ENCODE peak calls at places on chromosomes 13 and 19, in ten cellular contexts. J is IMR-90, Z is activated B cell treated with CpG ODN at 0.5 μM for 24 hours, V is Calu3, W is brain microvascular endothelial cell, Y is heart left ventricle, X is choroid plexus epithelial cell, L is cardiac muscle cell, B is glutamatergic neuron, S is kidney epithelial cell. M is an unnamed sample.

GRCh38 chr19:7806876-7807275 is 23.1 kb upstream of the EVI5L start:
- DNase-seq in Y (no peak), B (no peak), Z (no peak), S (no peak), L (no peak), X (no peak), V (no peak), W (no peak), J (no peak), M (no peak)

GRCh38 chr19:19267305-19267704 is 5.8 kb downstream of the TM6SF2 start:
- DNase-seq in B (no peak), Y (no peak), Z (no peak), X (no peak), J (no peak), L (no peak), S (no peak), V (no peak), W (no peak), M (no peak)

GRCh38 chr19:50803633-50804419 is 13.6 kb downstream of the ACP4 start:
- DNase-seq in Z (no peak), J (no peak), B (peak), S (no peak), V (no peak), W (no peak), Y (no peak), X (peak), L (peak), M (no peak)

GRCh38 chr13:62702502-62702901 is 1286.9 kb upstream of the PCDH20 start:
- DNase-seq in X (no peak), W (no peak), B (no peak), Y (no peak), Z (no peak), V (no peak), J (no peak), L (no peak), S (no peak), M (no peak)

GRCh38 chr19:45601524-45602522 is at the start of gene GPR4:
- DNase-seq in S (no peak), J (no peak), Y (peak), W (no peak), X (no peak), L (peak), Z (no peak), B (peak), V (peak), M (peak)

GRCh38 chr19:19538077-19538764 is at the start of gene CILP2:
- DNase-seq in B (peak), W (no peak), X (no peak), L (peak), S (no peak), Z (peak), J (no peak), Y (no peak), V (peak), M (peak)

GRCh38 chr13:108433976-108434375 is 164.5 kb downstream of the TNFSF13B start:
- DNase-seq in W (no peak), Y (no peak), L (no peak), S (no peak), V (no peak), X (no peak), J (no peak), Z (no peak), B (no peak), M (no peak)

GRCh38 chr19:926595-927043 is 784 bp downstream of the ARID3A start:
- DNase-seq in L (peak), B (no peak), Y (peak), S (no peak), W (peak), J (no peak), X (peak), V (no peak), Z (peak), M (peak)

GRCh38 chr19:3768015-3768747 is 3.8 kb downstream of the RAX2 start:
- DNase-seq in J (no peak), X (no peak), V (no peak), S (no peak), Y (no peak), L (no peak), B (no peak), Z (no peak), W (no peak), M (no peak)

GRCh38 chr19:47609885-47610545 is 1.1 kb downstream of the BICRA start:
- DNase-seq in Y (peak), W (no peak), B (peak), X (peak), L (peak), J (peak), Z (peak), V (peak), S (no peak), M (peak)

GRCh38 chr13:111270765-111271164 is 49.7 kb upstream of the TEX29 start:
- DNase-seq in J (peak), Z (no peak), S (no peak), W (peak), V (no peak), B (no peak), L (no peak), Y (no peak), X (peak), M (no peak)

GRCh38 chr19:18594824-18595373 is 6.3 kb downstream of the REX1BD start:
- DNase-seq in Z (no peak), S (no peak), B (no peak), J (no peak), W (no peak), V (no peak), L (no peak), Y (no peak), X (no peak), M (peak)

GRCh38 chr13:79541426-79542049 is 60.6 kb downstream of the NDFIP2 start:
- DNase-seq in V (peak), L (peak), X (peak), Y (no peak), W (peak), B (no peak), Z (no peak), J (peak), S (no peak), M (peak)

GRCh38 chr13:106104281-106104901 is 431.1 kb downstream of the EFNB2 start:
- DNase-seq in X (peak), B (no peak), S (peak), W (peak), L (peak), Y (no peak), V (peak), J (peak), Z (no peak), M (no peak)

GRCh38 chr19:48868196-48868886 is at the start of gene PLEKHA4:
- DNase-seq in L (peak), V (peak), B (peak), Y (peak), J (peak), Z (no peak), S (no peak), W (no peak), X (peak), M (no peak)

GRCh38 chr13:94917814-94918213 is 205.5 kb upstream of the SOX21 start:
- DNase-seq in X (peak), Y (no peak), W (peak), Z (no peak), S (no peak), B (no peak), V (no peak), J (no peak), L (peak), M (no peak)

GRCh38 chr13:35963982-35964665 is 167.1 kb downstream of the DCLK1 start:
- DNase-seq in Y (no peak), V (no peak), Z (no peak), L (no peak), S (no peak), W (no peak), X (no peak), B (no peak), J (no peak), M (no peak)

GRCh38 chr19:12603714-12604113 is 6.9 kb downstream of the ZNF490 start:
- DNase-seq in Y (no peak), S (no peak), Z (no peak), X (peak), W (no peak), V (no peak), L (peak), J (peak), B (no peak), M (peak)

GRCh38 chr19:6887326-6887725 is at the start of gene ADGRE1:
- DNase-seq in B (no peak), V (no peak), Z (no peak), W (no peak), L (no peak), S (no peak), X (no peak), Y (no peak), J (no peak), M (no peak)

GRCh38 chr13:41361501-41361900 is 50.4 kb downstream of the NAA16 start:
- DNase-seq in V (no peak), B (no peak), J (peak), S (no peak), X (peak), W (peak), Z (no peak), Y (no peak), L (no peak), M (no peak)

GRCh38 chr13:109110159-109110558 is 480.7 kb downstream of the MYO16 start:
- DNase-seq in V (no peak), J (no peak), W (no peak), B (no peak), Y (no peak), Z (no peak), S (no peak), X (no peak), L (no peak), M (no peak)

GRCh38 chr19:34512254-34512796 is 30.8 kb downstream of the WTIP start:
- DNase-seq in Z (no peak), W (no peak), J (no peak), B (no peak), S (no peak), X (no peak), V (no peak), Y (no peak), L (no peak), M (no peak)

GRCh38 chr19:49850487-49851342 is at the start of gene PTOV1:
- DNase-seq in V (peak), L (peak), Z (peak), Y (peak), J (peak), W (peak), X (peak), B (peak), S (peak), M (peak)

GRCh38 chr19:35176183-35176570 is 21.6 kb downstream of the FXYD5 start:
- DNase-seq in X (no peak), J (no peak), W (no peak), Y (no peak), V (no peak), L (no peak), S (no peak), Z (no peak), B (no peak), M (no peak)

GRCh38 chr13:39381456-39381855 is 221.5 kb downstream of the LHFPL6 start:
- DNase-seq in V (no peak), S (no peak), J (no peak), Z (no peak), B (no peak), X (no peak), Y (no peak), W (no peak), L (no peak), M (no peak)

GRCh38 chr13:38783992-38784875 is 97.4 kb downstream of the FREM2 start:
- DNase-seq in Z (no peak), J (no peak), V (peak), W (no peak), Y (peak), B (no peak), L (no peak), X (no peak), S (peak), M (no peak)

GRCh38 chr13:114119196-114119595 is 13.2 kb downstream of the RASA3 start:
- DNase-seq in X (peak), S (peak), W (peak), Z (no peak), Y (no peak), B (peak), L (peak), J (peak), V (no peak), M (no peak)

GRCh38 chr19:49391581-49392399 is 3.7 kb downstream of the KASH5 start:
- DNase-seq in J (peak), Z (peak), B (peak), V (peak), L (peak), W (peak), X (peak), Y (peak), S (peak), M (peak)

GRCh38 chr19:46487802-46488445 is 7.7 kb downstream of the PNMA8B start:
- DNase-seq in S (no peak), Y (peak), B (peak), W (peak), V (peak), X (peak), Z (peak), J (peak), L (peak), M (peak)

GRCh38 chr13:102286326-102286725 is 115.5 kb downstream of the FGF14 start:
- DNase-seq in L (peak), V (no peak), B (no peak), W (peak), Z (no peak), Y (no peak), S (peak), J (peak), X (peak), M (no peak)

GRCh38 chr19:33093420-33094210 is 12.6 kb downstream of the GPATCH1 start:
- DNase-seq in J (no peak), Y (no peak), V (no peak), X (no peak), S (no peak), L (no peak), B (no peak), W (no peak), Z (no peak), M (no peak)

GRCh38 chr13:84265365-84265764 is 383.1 kb upstream of the SLITRK1 start:
- DNase-seq in X (no peak), W (no peak), S (no peak), J (no peak), L (no peak), Y (no peak), Z (no peak), B (no peak), V (no peak), M (no peak)

GRCh38 chr19:1754651-1755466 is 1.6 kb downstream of the ONECUT3 start:
- DNase-seq in L (no peak), V (peak), Y (no peak), W (no peak), S (no peak), J (no peak), Z (no peak), X (no peak), B (no peak), M (no peak)

GRCh38 chr19:992670-993055 is 7.6 kb upstream of the GRIN3B start:
- DNase-seq in L (no peak), S (no peak), B (no peak), J (no peak), V (no peak), W (no peak), X (no peak), Z (no peak), Y (no peak), M (no peak)

GRCh38 chr19:5664515-5664914 is 15.8 kb downstream of the MICOS13 start:
- DNase-seq in V (no peak), B (no peak), Y (no peak), L (no peak), W (no peak), S (no peak), J (no peak), X (no peak), Z (no peak), M (no peak)

GRCh38 chr19:43395561-43395960 is 19.1 kb upstream of the TEX101 start:
- DNase-seq in W (no peak), X (no peak), Z (no peak), S (no peak), J (no peak), Y (no peak), B (no peak), L (no peak), V (no peak), M (no peak)

GRCh38 chr19:14139944-14140343 is 3.6 kb upstream of the ASF1B start:
- DNase-seq in J (no peak), L (peak), Z (no peak), W (no peak), Y (no peak), X (no peak), S (no peak), V (no peak), B (no peak), M (no peak)

DNA sequence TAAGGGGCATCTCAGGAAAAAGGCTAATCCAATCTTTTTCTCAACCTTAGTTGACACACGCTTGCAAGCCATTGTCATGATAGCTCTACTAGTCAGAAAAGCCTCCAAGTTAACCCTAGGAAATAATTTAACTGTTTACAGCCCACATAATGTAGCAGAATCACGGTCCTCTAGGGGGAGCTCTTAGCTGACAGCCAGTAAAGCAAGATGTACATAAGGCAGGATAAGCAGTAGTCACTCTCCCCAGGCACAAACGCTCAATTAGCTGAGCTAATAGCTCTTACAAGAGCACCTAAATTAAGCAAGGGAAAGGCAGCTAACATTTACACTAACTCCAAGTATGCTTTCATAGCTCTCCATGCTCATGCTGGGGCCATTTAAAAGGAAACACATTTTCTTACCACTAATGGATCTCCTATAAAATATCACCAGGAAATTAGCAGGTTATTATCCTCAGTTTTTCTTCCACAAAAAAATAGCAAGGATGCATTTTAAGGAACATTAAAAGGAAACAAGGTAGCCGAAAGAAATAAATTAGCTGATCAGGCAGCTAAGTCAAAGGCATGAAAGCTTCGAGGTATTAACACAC is 33.7 kb upstream of the ZSCAN5A start:
- DNase-seq in X (peak), S (no peak), Y (no peak), Z (no peak), B (no peak), L (peak), V (peak), W (peak), J (no peak), M (no peak)
- TF ChIP-seq CTCF in X (peak), S (no peak), Y (peak), Z (no peak), B (no peak), L (peak), V (no peak), W (peak), J (peak), M (peak)

DNA sequence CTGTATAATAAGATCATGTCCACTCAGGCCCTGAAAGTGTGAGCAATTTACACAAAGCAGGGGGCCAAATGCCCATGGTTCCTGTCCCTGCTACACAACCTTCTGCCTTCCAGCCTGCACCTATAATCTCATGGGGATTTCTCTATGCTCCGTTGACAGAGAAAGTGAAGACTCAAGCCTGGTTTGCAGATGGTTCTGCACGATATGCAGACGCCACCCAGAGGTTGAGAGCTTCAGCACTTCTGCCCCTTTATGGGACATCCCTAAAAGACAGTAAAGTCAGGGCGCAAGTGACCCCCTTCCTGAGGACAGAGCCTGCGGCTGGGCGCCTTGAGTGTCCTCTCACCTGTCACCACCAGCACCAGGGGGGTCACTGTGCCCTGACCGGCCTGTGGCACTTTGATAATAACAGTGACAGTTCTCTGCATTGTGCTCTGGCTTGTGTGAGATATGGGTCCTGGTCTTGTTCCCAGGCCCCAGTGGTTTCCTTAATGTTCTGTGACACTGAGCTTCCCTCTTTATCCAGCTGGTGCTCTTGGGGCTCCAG is 15.1 kb downstream of the LILRA5 start:
- DNase-seq in S (no peak), B (no peak), L (no peak), Y (no peak), W (no peak), J (no peak), X (peak), Z (no peak), V (peak), M (no peak)
- TF ChIP-seq CTCF in S (no peak), B (no peak), L (no peak), Y (no peak), W (peak), J (no peak), X (peak), Z (no peak), V (no peak), M (peak)

DNA sequence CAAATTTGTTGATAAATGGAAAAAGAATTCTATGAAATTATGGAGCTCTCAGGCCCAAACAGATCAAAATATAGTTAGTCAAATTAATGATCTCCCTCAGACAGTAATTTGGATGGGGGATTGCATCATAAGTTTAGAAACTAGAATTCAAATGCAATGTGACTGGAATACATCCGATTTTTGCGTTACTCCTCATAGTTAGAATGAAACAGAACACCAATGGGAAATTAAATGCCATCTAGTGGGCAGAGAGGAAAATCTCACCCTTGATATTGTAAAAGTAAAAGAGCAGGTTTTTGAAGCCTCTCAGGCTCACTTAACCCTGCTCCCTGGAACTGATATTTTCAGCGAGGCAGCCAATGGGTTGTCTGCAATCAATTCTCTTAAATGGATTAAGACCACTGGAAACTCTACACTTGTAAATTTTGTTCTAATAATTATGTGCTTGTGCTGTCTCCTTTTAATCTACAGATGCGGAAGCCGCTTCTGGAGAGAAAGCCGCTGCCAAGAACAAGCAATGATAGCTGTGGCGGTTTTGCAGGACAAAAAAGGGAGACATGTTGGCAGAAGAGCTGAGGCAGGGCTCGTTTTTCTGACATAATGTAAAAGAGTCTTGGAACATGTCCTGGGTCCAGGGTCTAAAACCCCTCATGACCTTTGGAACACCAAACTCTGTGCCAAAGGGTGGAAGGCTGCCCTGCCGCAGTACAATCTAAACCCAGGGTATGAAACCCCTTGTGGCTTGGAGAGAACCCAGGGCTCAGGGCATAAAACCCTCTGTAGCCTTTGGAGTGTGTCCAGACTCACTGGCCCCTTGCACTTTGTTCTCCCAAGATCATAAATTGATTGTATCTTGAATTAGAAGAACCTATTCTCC is 12.9 kb downstream of the ZNF417 start:
- DNase-seq in J (peak), L (peak), B (no peak), Z (no peak), W (no peak), V (no peak), Y (no peak), X (peak), S (no peak), M (no peak)
- TF ChIP-seq CTCF in J (peak), L (peak), B (peak), Z (no peak), W (peak), V (no peak), Y (peak), X (peak), S (peak), M (peak)

GRCh38 chr13:70104481-70104880 is 3.1 kb upstream of the ATXN8OS start:
- DNase-seq in V (no peak), L (no peak), S (no peak), W (no peak), Y (no peak), B (no peak), J (no peak), Z (no peak), X (no peak), M (no peak)

GRCh38 chr13:70098669-70099068 is 9.0 kb upstream of the ATXN8OS start:
- DNase-seq in V (no peak), W (no peak), J (no peak), S (no peak), B (no peak), L (no peak), Y (no peak), X (peak), Z (no peak), M (no peak)
- TF ChIP-seq CTCF in V (no peak), W (peak), J (no peak), S (peak), B (peak), L (no peak), Y (peak), X (peak), Z (no peak), M (no peak)

DNA sequence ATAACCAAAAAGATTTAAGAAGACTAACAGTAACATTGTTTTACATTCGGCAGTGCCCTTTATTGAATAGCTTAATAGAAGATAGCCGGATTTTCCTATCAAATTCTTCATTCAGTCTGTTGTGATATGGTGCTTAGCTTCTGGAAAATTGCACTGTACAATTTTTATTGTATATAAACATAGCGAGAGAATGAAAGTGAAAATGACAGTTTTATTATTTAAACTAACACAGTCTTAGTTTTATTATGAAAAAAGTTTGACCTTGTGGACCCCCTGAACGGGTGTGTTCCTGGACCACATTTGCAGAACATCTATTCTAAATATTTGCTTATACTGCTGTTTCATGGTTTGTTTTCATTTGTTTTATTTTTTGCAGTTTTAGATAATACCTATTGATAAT is 8.6 kb downstream of the ITM2B start:
- DNase-seq in V (no peak), B (no peak), Y (no peak), W (no peak), Z (no peak), S (no peak), J (no peak), X (no peak), L (no peak), M (no peak)
- TF ChIP-seq CTCF in V (no peak), B (no peak), Y (no peak), W (no peak), Z (no peak), S (no peak), J (no peak), X (no peak), L (no peak), M (no peak)

M was measured in GM20000.